ENCODE peak calls at places on chromosomes 16 and 17, in seven cellular contexts. N is Peyer's patch, T is brain microvascular endothelial cell, B is cardiac muscle cell, W is prostate gland, G is Caco-2, Q is Panc1. E is an unnamed sample. For H3K36me3, the result is how much of the 10 kb centered on the place peaks cover.

GRCh38 chr16:17461951-17462729 is 8.6 kb downstream of the XYLT1 start:
- DNase-seq in T (no peak), G (no peak), B (no peak), Q (no peak), W (no peak), N (peak), E (no peak)

GRCh38 chr16:87837627-87838289 is 31.5 kb downstream of the SLC7A5 start:
- DNase-seq in W (no peak), B (no peak), T (no peak), Q (no peak), G (no peak), N (no peak), E (no peak)

GRCh38 chr16:30434852-30435251 is 5.0 kb upstream of the DCTPP1 start:
- DNase-seq in T (no peak), W (no peak), Q (no peak), G (no peak), B (no peak), N (no peak), E (no peak)

GRCh38 chr16:21302898-21303528 is 24.9 kb upstream of the CRYM start:
- DNase-seq in G (no peak), N (peak), Q (peak), T (peak), W (no peak), B (peak), E (peak)

GRCh38 chr17:59062509-59062908 is 44.2 kb downstream of the TRIM37 start:
- DNase-seq in W (no peak), G (peak), T (no peak), B (no peak), N (no peak), Q (no peak), E (no peak)

GRCh38 chr16:55734665-55735064 is 78.9 kb downstream of the SLC6A2 start:
- DNase-seq in T (no peak), W (no peak), B (no peak), G (no peak), Q (no peak), N (no peak), E (no peak)

GRCh38 chr17:41404024-41404651 is 6.7 kb upstream of the KRT31 start:
- DNase-seq in N (no peak), Q (peak), T (peak), G (no peak), W (no peak), B (peak), E (peak)

GRCh38 chr17:17400566-17401184 is 76.1 kb upstream of the MED9 start:
- DNase-seq in T (no peak), N (no peak), G (no peak), Q (no peak), W (no peak), B (no peak), E (no peak)

GRCh38 chr17:15954222-15954621 is 9.3 kb downstream of the ADORA2B start:
- DNase-seq in T (peak), N (no peak), W (no peak), Q (peak), G (no peak), B (peak), E (peak)

GRCh38 chr17:18033442-18034099 is 5.4 kb downstream of the ATPAF2 start:
- DNase-seq in T (peak), N (peak), B (peak), G (peak), Q (peak), W (peak), E (no peak)

GRCh38 chr16:28309811-28310311 is 17.5 kb downstream of the SBK1 start:
- DNase-seq in G (no peak), T (no peak), B (no peak), W (no peak), N (peak), Q (no peak), E (no peak)

GRCh38 chr17:78133971-78134898 is 3.7 kb downstream of the TMC8 start:
- DNase-seq in Q (no peak), B (peak), G (peak), W (peak), T (no peak), N (peak), E (no peak)

GRCh38 chr16:86354641-86355040 is 155.7 kb upstream of the FOXF1 start:
- DNase-seq in G (no peak), B (peak), W (no peak), T (peak), Q (no peak), N (no peak), E (no peak)

GRCh38 chr17:81250286-81251090 is 11.4 kb downstream of the NDUFAF8 start:
- DNase-seq in G (no peak), N (no peak), T (no peak), W (no peak), B (no peak), Q (no peak), E (no peak)

GRCh38 chr16:9270941-9271340 is 179.5 kb downstream of the HAPSTR1 start:
- DNase-seq in T (no peak), B (no peak), G (no peak), W (no peak), Q (no peak), N (no peak), E (no peak)

GRCh38 chr16:80174416-80174815 is 366.4 kb upstream of the DYNLRB2 start:
- DNase-seq in N (no peak), G (peak), W (no peak), T (peak), B (peak), Q (no peak), E (peak)

GRCh38 chr16:87843678-87844373 is 25.5 kb downstream of the SLC7A5 start:
- DNase-seq in N (no peak), G (no peak), T (no peak), W (no peak), Q (no peak), B (no peak), E (no peak)

GRCh38 chr17:39605492-39606433 is 2.0 kb downstream of the NEUROD2 start:
- DNase-seq in G (no peak), W (no peak), Q (no peak), B (no peak), T (no peak), N (no peak), E (no peak)

GRCh38 chr16:79815049-79815448 is 214.5 kb upstream of the MAF start:
- DNase-seq in W (no peak), T (no peak), Q (no peak), N (no peak), B (no peak), G (no peak), E (no peak)

GRCh38 chr16:55462241-55462640 is 16.8 kb upstream of the MMP2 start:
- DNase-seq in N (no peak), T (no peak), B (no peak), Q (no peak), G (no peak), W (no peak), E (no peak)

GRCh38 chr16:88014201-88014781 is 63.1 kb downstream of the BANP start:
- DNase-seq in G (no peak), W (no peak), Q (no peak), B (peak), T (peak), N (peak), E (no peak)

GRCh38 chr17:56499799-56500388 is 93.6 kb upstream of the NOG start:
- DNase-seq in N (no peak), W (no peak), Q (peak), T (peak), G (peak), B (peak), E (no peak)

GRCh38 chr17:46197526-46197925 is 4.3 kb upstream of the KANSL1 start:
- DNase-seq in W (no peak), N (no peak), G (no peak), Q (no peak), B (no peak), T (no peak), E (no peak)

GRCh38 chr16:46927273-46927672 is 43.1 kb downstream of the GPT2 start:
- DNase-seq in Q (no peak), N (no peak), B (no peak), G (no peak), T (no peak), W (no peak), E (no peak)

GRCh38 chr17:2289878-2290478 is 13.6 kb downstream of the SMG6 start:
- DNase-seq in B (no peak), T (no peak), W (no peak), G (no peak), N (no peak), Q (no peak), E (no peak)

GRCh38 chr17:73278465-73279453 is 17.1 kb upstream of the CPSF4L start:
- DNase-seq in N (peak), G (no peak), W (peak), Q (no peak), B (peak), T (no peak), E (no peak)

GRCh38 chr17:37742114-37742761 is 2.6 kb downstream of the HNF1B start:
- DNase-seq in T (no peak), B (no peak), W (peak), G (peak), Q (no peak), N (peak), E (no peak)

GRCh38 chr16:9134739-9135138 is 43.3 kb downstream of the HAPSTR1 start:
- DNase-seq in N (peak), Q (no peak), W (no peak), T (peak), B (peak), G (peak), E (no peak)

GRCh38 chr16:53457670-53458069 is 23.4 kb downstream of the RBL2 start:
- DNase-seq in T (no peak), B (no peak), G (no peak), N (peak), Q (no peak), W (no peak), E (no peak)

GRCh38 chr17:79829004-79829403 is 10.2 kb downstream of the CBX4 start:
- DNase-seq in W (no peak), B (no peak), N (no peak), Q (no peak), G (no peak), T (no peak), E (no peak)

GRCh38 chr17:65027305-65027704 is 29.2 kb downstream of the GNA13 start:
- DNase-seq in N (no peak), G (peak), Q (no peak), T (peak), B (peak), W (no peak), E (no peak)

GRCh38 chr16:87487361-87487924 is 5.4 kb downstream of the ZCCHC14 start:
- DNase-seq in N (peak), T (no peak), W (no peak), G (peak), B (peak), Q (no peak), E (no peak)

GRCh38 chr17:83110755-83111154 is 31.3 kb downstream of the METRNL start:
- DNase-seq in Q (no peak), W (no peak), T (peak), G (no peak), B (peak), N (no peak), E (no peak)

GRCh38 chr17:41799366-41799765 is 12.4 kb downstream of the P3H4 start:
- DNase-seq in B (no peak), Q (no peak), W (no peak), N (no peak), G (no peak), T (no peak), E (no peak)

GRCh38 chr16:320206-320605 is 32.3 kb downstream of the AXIN1 start:
- DNase-seq in T (no peak), Q (no peak), W (no peak), G (no peak), B (no peak), N (no peak), E (no peak)

GRCh38 chr16:317583-317982 is 34.6 kb downstream of the PDIA2 start:
- DNase-seq in B (no peak), W (no peak), T (no peak), Q (no peak), N (no peak), G (no peak), E (no peak)

GRCh38 chr16:321532-321931 is 31.0 kb downstream of the AXIN1 start:
- DNase-seq in W (no peak), G (no peak), N (no peak), Q (no peak), T (no peak), B (no peak), E (no peak)

GRCh38 chr16:316741-317464 is 33.9 kb downstream of the PDIA2 start:
- DNase-seq in Q (no peak), N (no peak), B (no peak), T (no peak), W (no peak), G (no peak), E (no peak)

GRCh38 chr16:318628-319027 is 33.9 kb downstream of the AXIN1 start:
- DNase-seq in N (no peak), T (no peak), Q (no peak), W (no peak), B (no peak), G (peak), E (no peak)
- TF ChIP-seq CTCF in N (no peak), T (peak), Q (no peak), W (no peak), B (no peak), G (peak), E (peak)

GRCh38 chr17:76667356-76667755 is 23.8 kb upstream of the ST6GALNAC1 start:
- DNase-seq in Q (no peak), W (no peak), G (no peak), T (no peak), B (no peak), N (peak), E (no peak)
- H3K4me3 ChIP-seq in Q (no peak), W (no peak), G (no peak), T (no peak), B (no peak), N (no peak), E (no peak)

GRCh38 chr16:50722960-50723359 is 18.9 kb upstream of the CYLD start:
- DNase-seq in Q (no peak), W (no peak), B (no peak), G (no peak), T (no peak), N (no peak), E (no peak)
- H3K36me3 ChIP-seq in Q (under half), W (under half), B (under half), G (under half), T (under half), N (under half), E (under half)

GRCh38 chr17:10754861-10755591 is 25.2 kb upstream of the TMEM220 start:
- DNase-seq in W (no peak), G (no peak), N (no peak), Q (no peak), T (no peak), B (peak), E (no peak)

GRCh38 chr17:10756146-10756545 is 26.3 kb upstream of the TMEM220 start:
- DNase-seq in N (no peak), W (no peak), T (no peak), B (no peak), Q (no peak), G (no peak), E (no peak)

GRCh38 chr17:10755592-10756127 is 25.8 kb upstream of the TMEM220 start:
- DNase-seq in G (no peak), T (no peak), Q (no peak), N (no peak), B (no peak), W (no peak), E (no peak)

GRCh38 chr17:10752696-10753095 is 22.9 kb upstream of the TMEM220 start:
- DNase-seq in T (no peak), Q (no peak), N (no peak), G (no peak), W (no peak), B (no peak), E (no peak)

GRCh38 chr17:10754109-10754508 is 24.3 kb upstream of the TMEM220 start:
- DNase-seq in T (peak), B (peak), Q (no peak), G (peak), W (peak), N (peak), E (no peak)
- TF ChIP-seq CTCF in T (peak), B (peak), Q (peak), G (no peak), W (peak), N (no peak), E (peak)

GRCh38 chr17:62716834-62717588 is 89.5 kb downstream of the MRC2 start:
- DNase-seq in B (no peak), N (peak), W (no peak), G (no peak), Q (no peak), T (no peak), E (no peak)

GRCh38 chr17:62719586-62719985 is 88.5 kb downstream of the MARCHF10 start:
- DNase-seq in B (no peak), T (no peak), N (no peak), W (no peak), G (no peak), Q (no peak), E (no peak)

GRCh38 chr17:62720126-62720850 is 87.8 kb downstream of the MARCHF10 start:
- DNase-seq in G (peak), Q (no peak), B (no peak), W (no peak), N (no peak), T (no peak), E (no peak)

GRCh38 chr17:62717589-62718342 is 90.3 kb downstream of the MRC2 start:
- DNase-seq in T (no peak), W (no peak), B (no peak), G (no peak), Q (no peak), N (no peak), E (no peak)

GRCh38 chr17:62718420-62718819 is 89.7 kb downstream of the MARCHF10 start:
- DNase-seq in W (no peak), N (no peak), B (peak), Q (no peak), G (no peak), T (peak), E (no peak)
- H3K4me3 ChIP-seq in W (no peak), N (no peak), B (no peak), Q (no peak), G (no peak), T (no peak), E (no peak)

GRCh38 chr17:67358612-67359011 is 7.8 kb downstream of the PSMD12 start:
- DNase-seq in T (no peak), N (no peak), W (no peak), Q (no peak), B (no peak), G (no peak), E (no peak)
- H3K36me3 ChIP-seq in T (under half), N (under half), W (under half), Q (under half), B (under half), G (under half), E (under half)

GRCh38 chr16:25395528-25395927 is 137.9 kb upstream of the ZKSCAN2 start:
- DNase-seq in Q (no peak), W (no peak), G (no peak), N (no peak), T (no peak), B (no peak), E (no peak)
- TF ChIP-seq CTCF in Q (peak), W (no peak), G (no peak), N (no peak), T (no peak), B (no peak), E (no peak)

DNA sequence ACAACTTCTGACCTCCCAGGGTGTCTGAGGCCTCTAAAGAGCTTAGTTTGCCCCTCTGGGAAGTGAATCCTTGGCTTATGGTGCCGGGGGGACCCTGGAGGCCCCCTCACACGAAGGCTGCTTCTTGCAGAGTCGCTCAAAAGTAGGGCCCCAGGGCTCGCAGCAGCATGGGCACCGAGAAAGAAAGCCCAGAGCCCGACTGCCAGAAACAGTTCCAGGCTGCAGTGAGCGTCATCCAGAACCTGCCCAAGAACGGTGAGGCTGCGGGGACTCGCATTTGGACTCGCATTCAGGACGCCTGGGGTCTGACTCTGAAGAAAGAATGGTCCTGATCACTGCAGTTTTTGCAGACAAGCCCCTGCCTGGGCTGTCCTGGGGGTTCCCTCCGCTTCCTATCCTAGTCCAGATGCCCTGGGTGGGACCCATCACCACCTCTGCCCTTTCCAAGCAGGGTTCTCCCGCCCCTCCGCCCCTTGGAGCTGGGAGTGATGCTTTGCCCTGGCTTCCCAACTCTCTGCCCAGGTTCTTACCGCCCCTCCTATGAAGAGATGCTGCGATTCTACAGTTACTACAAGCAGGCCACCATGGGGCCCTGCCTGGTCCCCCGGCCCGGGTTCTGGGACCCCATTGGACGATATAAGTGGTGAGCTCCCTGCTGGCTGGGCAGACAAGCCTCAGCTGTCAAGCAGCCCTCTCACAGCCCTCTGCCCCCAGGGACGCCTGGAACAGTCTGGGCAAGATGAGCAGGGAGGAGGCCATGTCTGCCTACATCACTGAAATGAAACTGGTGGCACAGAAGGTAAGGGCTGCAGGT is 698 bp downstream of the ACBD4 start:
- DNase-seq in G (no peak), T (no peak), Q (no peak), W (no peak), N (no peak), B (no peak), E (no peak)
- H3K4me3 ChIP-seq in G (peak), T (peak), Q (peak), W (peak), N (peak), B (peak), E (peak)

GRCh38 chr17:34980681-34981537 is 597 bp downstream of the LIG3 start:
- DNase-seq in B (peak), Q (no peak), N (peak), T (peak), W (peak), G (peak), E (no peak)
- H3K36me3 ChIP-seq in B (under half), Q (under half), N (under half), T (under half), W (under half), G (under half), E (under half)

E was measured in BJ.